ENCODE peak calls at places on chromosomes 11 and 22, in five cellular contexts. T is AG04450; B is nephron progenitor cell; R is naive thymus-derived CD4-positive, alpha-beta T cell; S is IMR-90. X is an unnamed sample.

GRCh38 chr22:33699176-33699575 is 221.1 kb downstream of the LARGE1 start:
- DNase-seq in T (no peak), B (no peak), R (no peak), S (no peak), X (no peak)

GRCh38 chr22:50456466-50457234 is 18.2 kb downstream of the SBF1 start:
- DNase-seq in T (no peak), B (no peak), R (no peak), S (no peak), X (no peak)

GRCh38 chr22:42792909-42793847 is 63.9 kb downstream of the ARFGAP3 start:
- DNase-seq in T (no peak), B (no peak), R (no peak), S (no peak), X (no peak)

GRCh38 chr11:84691830-84692229 is 935.3 kb downstream of the DLG2 start:
- DNase-seq in T (no peak), B (no peak), R (no peak), S (no peak), X (no peak)

GRCh38 chr11:12529041-12529440 is 145.2 kb upstream of the TEAD1 start:
- DNase-seq in T (no peak), B (no peak), R (no peak), S (no peak), X (no peak)

GRCh38 chr22:44491666-44492405 is 6.2 kb downstream of the RTL6 start:
- DNase-seq in T (no peak), B (no peak), R (no peak), S (no peak), X (no peak)

GRCh38 chr11:126446581-126446980 is 91.1 kb downstream of the ST3GAL4 start:
- DNase-seq in T (no peak), B (no peak), R (no peak), S (no peak), X (no peak)

GRCh38 chr11:28877366-28877765 is 769.2 kb downstream of the METTL15 start:
- DNase-seq in T (no peak), B (no peak), R (no peak), S (no peak), X (no peak)

GRCh38 chr22:49297286-49297870 is 530.3 kb downstream of the BRD1 start:
- DNase-seq in T (no peak), B (no peak), R (no peak), S (no peak), X (no peak)

GRCh38 chr11:102776454-102776853 is 4.0 kb downstream of the MMP10 start:
- DNase-seq in T (no peak), B (no peak), R (no peak), S (no peak), X (no peak)

GRCh38 chr11:108128772-108129171 is 7.4 kb downstream of the ACAT1 start:
- DNase-seq in T (no peak), B (no peak), R (no peak), S (no peak), X (no peak)

GRCh38 chr22:20464096-20464614 is 26.5 kb upstream of the SCARF2 start:
- DNase-seq in T (no peak), B (no peak), R (peak; percentile 79), S (no peak), X (no peak)

GRCh38 chr22:25845985-25846745 is 104.2 kb downstream of the MYO18B start:
- DNase-seq in T (no peak), B (no peak), R (no peak), S (no peak), X (no peak)

GRCh38 chr11:127454856-127455255 is 454.3 kb upstream of the KIRREL3 start:
- DNase-seq in T (no peak), B (no peak), R (no peak), S (no peak), X (no peak)

GRCh38 chr11:96033054-96033453 is 109.1 kb upstream of the MTMR2 start:
- DNase-seq in T (no peak), B (no peak), R (no peak), S (no peak), X (no peak)

GRCh38 chr11:75263944-75264349 is 23.4 kb downstream of the TPBGL start:
- DNase-seq in T (no peak), B (no peak), R (no peak), S (peak; percentile 12), X (no peak)

GRCh38 chr11:112004389-112004788 is 20.8 kb upstream of the DLAT start:
- DNase-seq in T (no peak), B (no peak), R (no peak), S (no peak), X (no peak)

GRCh38 chr11:69321877-69322350 is 28.0 kb downstream of the MYEOV start:
- DNase-seq in T (peak; percentile 59), B (no peak), R (no peak), S (peak; percentile 96), X (no peak)

GRCh38 chr11:91231226-91231625 is 993.4 kb upstream of the FAT3 start:
- DNase-seq in T (no peak), B (no peak), R (no peak), S (no peak), X (no peak)

GRCh38 chr11:67354314-67355022 is 1.1 kb upstream of the POLD4 start:
- DNase-seq in T (peak; percentile 76), B (peak; percentile 39), R (no peak), S (peak; percentile 98), X (no peak)

GRCh38 chr11:124618863-124619262 is 3.8 kb upstream of the TBRG1 start:
- DNase-seq in T (no peak), B (no peak), R (no peak), S (no peak), X (no peak)

GRCh38 chr22:50305658-50306566 is 1.5 kb downstream of the PLXNB2 start:
- DNase-seq in T (peak; percentile 90), B (peak; percentile 81), R (no peak), S (peak; percentile 95), X (no peak)

GRCh38 chr11:60840711-60841430 is 1.0 kb upstream of the CCDC86 start:
- DNase-seq in T (peak; percentile 74), B (no peak), R (no peak), S (peak; percentile 94), X (no peak)

GRCh38 chr22:28154856-28155255 is 235.8 kb upstream of the PITPNB start:
- DNase-seq in T (peak; percentile 15), B (no peak), R (no peak), S (peak; percentile 59), X (no peak)

GRCh38 chr11:75144716-75145014 is 6.2 kb upstream of the SLCO2B1 start:
- DNase-seq in T (no peak), B (no peak), R (no peak), S (no peak), X (no peak)

GRCh38 chr11:66337103-66337899 is 1.1 kb upstream of the RIN1 start:
- DNase-seq in T (no peak), B (no peak), R (no peak), S (peak; percentile 56), X (no peak)

GRCh38 chr22:42648368-42649260 is 578 bp downstream of the CYB5R3 start:
- DNase-seq in T (no peak), B (no peak), R (peak; percentile 42), S (no peak), X (no peak)

GRCh38 chr11:3637201-3637600 is 4.6 kb downstream of the ART5 start:
- DNase-seq in T (no peak), B (no peak), R (no peak), S (no peak), X (no peak)

GRCh38 chr11:17581036-17581731 is 34.1 kb downstream of the OTOG start:
- DNase-seq in T (no peak), B (no peak), R (no peak), S (no peak), X (no peak)

GRCh38 chr22:40813912-40814315 is 5.2 kb downstream of the SLC25A17 start:
- DNase-seq in T (no peak), B (no peak), R (no peak), S (no peak), X (no peak)

GRCh38 chr22:36839356-36840073 is 21.3 kb upstream of the NCF4 start:
- DNase-seq in T (no peak), B (no peak), R (no peak), S (peak; percentile 9), X (no peak)

GRCh38 chr22:42848941-42849340 is 8.1 kb downstream of the ARFGAP3 start:
- DNase-seq in T (no peak), B (no peak), R (no peak), S (no peak), X (no peak)

GRCh38 chr11:92728628-92729027 is 240.8 kb upstream of the MTNR1B start:
- DNase-seq in T (no peak), B (no peak), R (no peak), S (no peak), X (no peak)

GRCh38 chr11:31806944-31807790 is 4.0 kb downstream of the PAX6 start:
- DNase-seq in T (no peak), B (no peak), R (no peak), S (no peak), X (no peak)

GRCh38 chr11:83249972-83250593 is 36.1 kb downstream of the CCDC90B start:
- DNase-seq in T (peak; percentile 29), B (no peak), R (peak; percentile 20), S (peak; percentile 69), X (no peak)

GRCh38 chr11:4610258-4610935 is 2.4 kb upstream of the TRIM68 start:
- DNase-seq in T (no peak), B (no peak), R (peak; percentile 20), S (peak; percentile 5), X (no peak)

X was measured in activated CD8-positive, alpha-beta memory T cell treated with anti-CD3 and anti-CD28 coated beads for 48 hours.